ENCODE peak calls at places on chromosomes 6 and 20, in five cellular contexts. B is ELR, D is T follicular helper cell, F is fibroblast of gingiva, O is HuH-7.5. K is an unnamed sample.

GRCh38 chr20:64153410-64153809 is 10.8 kb upstream of the MYT1 start:
- DNase-seq in B (no peak), D (no peak), F (no peak), O (no peak), K (no peak)

GRCh38 chr6:104940881-104941693 is 15.8 kb upstream of the LIN28B start:
- DNase-seq in B (peak), D (no peak), F (peak), O (no peak), K (no peak)

GRCh38 chr20:38169636-38170035 is 4.6 kb upstream of the TGM2 start:
- DNase-seq in B (no peak), D (no peak), F (no peak), O (no peak), K (no peak)

GRCh38 chr20:1263853-1264252 is 2.2 kb upstream of the SNPH start:
- DNase-seq in B (peak), D (no peak), F (peak), O (no peak), K (no peak)

GRCh38 chr6:89842228-89842627 is 12.5 kb downstream of the CASP8AP2 start:
- DNase-seq in B (peak), D (no peak), F (peak), O (no peak), K (no peak)

GRCh38 chr6:32832535-32832934 is 6.0 kb downstream of the TAP2 start:
- DNase-seq in B (no peak), D (no peak), F (no peak), O (no peak), K (no peak)

GRCh38 chr20:43914697-43915208 is at the start of gene TOX2:
- DNase-seq in B (peak), D (peak), F (peak), O (no peak), K (peak)

GRCh38 chr6:53679446-53679933 is 13.9 kb upstream of the KLHL31 start:
- DNase-seq in B (peak), D (no peak), F (peak), O (no peak), K (no peak)

GRCh38 chr6:20326422-20326728 is 75.3 kb upstream of the E2F3 start:
- DNase-seq in B (no peak), D (no peak), F (no peak), O (no peak), K (no peak)

GRCh38 chr20:8242827-8243764 is 111.0 kb downstream of the PLCB1 start:
- DNase-seq in B (no peak), D (no peak), F (peak), O (no peak), K (no peak)

GRCh38 chr6:78483546-78483945 is 383.8 kb upstream of the IRAK1BP1 start:
- DNase-seq in B (no peak), D (no peak), F (no peak), O (no peak), K (no peak)

GRCh38 chr20:51311636-51312479 is 230.7 kb downstream of the NFATC2 start:
- DNase-seq in B (no peak), D (no peak), F (no peak), O (no peak), K (no peak)

GRCh38 chr6:105835373-105835772 is 250.8 kb upstream of the PRDM1 start:
- DNase-seq in B (peak), D (no peak), F (peak), O (no peak), K (no peak)

GRCh38 chr20:33832113-33832853 is 21.1 kb downstream of the CHMP4B start:
- DNase-seq in B (no peak), D (no peak), F (no peak), O (no peak), K (peak)

GRCh38 chr6:109372070-109372585 is 10.1 kb downstream of the CD164 start:
- DNase-seq in B (no peak), D (no peak), F (no peak), O (no peak), K (no peak)